ENCODE peak calls at places on chromosomes 1 and 21, in eight cellular contexts. U is spleen; A is fibroblast of lung; N is caudate nucleus; M is activated T-cell treated with anti-CD3 and anti-CD28 coated beads, Interleukin-2, amount 50 U/mL, for 72 hours; X is SW480; Z is colonic mucosa; Y is NCI-H1092 treated with DMSO at 0.1 percent for 48 hours. J is an unnamed sample.

GRCh38 chr1:218284377-218284916 is 646 bp upstream of the RRP15 start:
- DNase-seq in U (peak), A (no peak), N (no peak), M (no peak), X (no peak), Z (no peak), Y (no peak), J (no peak)

GRCh38 chr1:147185442-147185841 is 13.2 kb upstream of the PRKAB2 start:
- DNase-seq in U (no peak), A (no peak), N (no peak), M (no peak), X (no peak), Z (no peak), Y (no peak), J (no peak)

GRCh38 chr1:152104854-152105253 is 10.4 kb downstream of the TCHH start:
- DNase-seq in U (no peak), A (no peak), N (no peak), M (no peak), X (no peak), Z (no peak), Y (no peak), J (no peak)

GRCh38 chr21:42820513-42821465 is 58.5 kb downstream of the WDR4 start:
- DNase-seq in U (peak), A (no peak), N (no peak), M (no peak), X (no peak), Z (peak), Y (peak), J (no peak)

GRCh38 chr1:233587958-233588799 is 25.7 kb upstream of the KCNK1 start:
- DNase-seq in U (no peak), A (no peak), N (no peak), M (no peak), X (no peak), Z (no peak), Y (peak), J (no peak)

GRCh38 chr1:19866758-19867157 is 15.4 kb upstream of the OTUD3 start:
- DNase-seq in U (no peak), A (peak), N (no peak), M (no peak), X (peak), Z (no peak), Y (no peak), J (no peak)

GRCh38 chr1:225449774-225450173 is 21.9 kb upstream of the LBR start:
- DNase-seq in U (no peak), A (no peak), N (no peak), M (no peak), X (no peak), Z (no peak), Y (no peak), J (no peak)

GRCh38 chr1:19045898-19046889 is 89.7 kb upstream of the IFFO2 start:
- DNase-seq in U (peak), A (peak), N (no peak), M (no peak), X (no peak), Z (no peak), Y (no peak), J (no peak)

GRCh38 chr1:47937586-47937985 is 59.6 kb downstream of the TRABD2B start:
- DNase-seq in U (no peak), A (no peak), N (no peak), M (no peak), X (no peak), Z (no peak), Y (no peak), J (no peak)

GRCh38 chr1:78627321-78627720 is 7.1 kb downstream of the IFI44L start:
- DNase-seq in U (no peak), A (peak), N (no peak), M (no peak), X (no peak), Z (no peak), Y (no peak), J (no peak)

GRCh38 chr21:31201548-31201947 is 142.5 kb downstream of the TIAM1 start:
- DNase-seq in U (no peak), A (peak), N (no peak), M (no peak), X (no peak), Z (no peak), Y (no peak), J (peak)

GRCh38 chr1:246246430-246246829 is 260.6 kb downstream of the SMYD3 start:
- DNase-seq in U (no peak), A (no peak), N (no peak), M (no peak), X (no peak), Z (no peak), Y (no peak), J (no peak)

GRCh38 chr1:37429038-37429437 is 45.3 kb upstream of the ZC3H12A start:
- DNase-seq in U (no peak), A (no peak), N (no peak), M (no peak), X (no peak), Z (no peak), Y (no peak), J (no peak)

GRCh38 chr1:112954945-112955677 is 885 bp downstream of the SLC16A1 start:
- DNase-seq in U (peak), A (peak), N (peak), M (peak), X (peak), Z (peak), Y (peak), J (peak)

GRCh38 chr21:43916691-43917514 is 51.9 kb downstream of the AGPAT3 start:
- DNase-seq in U (peak), A (no peak), N (no peak), M (peak), X (no peak), Z (no peak), Y (no peak), J (no peak)

GRCh38 chr1:11643782-11644181 is 10.4 kb downstream of the FBXO2 start:
- DNase-seq in U (no peak), A (no peak), N (no peak), M (no peak), X (no peak), Z (no peak), Y (no peak), J (no peak)

GRCh38 chr1:234848972-234849641 is 239.1 kb upstream of the IRF2BP2 start:
- DNase-seq in U (no peak), A (peak), N (no peak), M (no peak), X (no peak), Z (no peak), Y (no peak), J (no peak)

GRCh38 chr1:172338295-172338735 is 82.2 kb upstream of the C1orf105 start:
- DNase-seq in U (no peak), A (no peak), N (no peak), M (peak), X (no peak), Z (no peak), Y (peak), J (no peak)

GRCh38 chr1:179177182-179177581 is 52.3 kb downstream of the ABL2 start:
- DNase-seq in U (no peak), A (peak), N (no peak), M (no peak), X (no peak), Z (no peak), Y (no peak), J (no peak)

GRCh38 chr1:41362749-41363631 is 1.8 kb downstream of the FOXO6 start:
- DNase-seq in U (peak), A (no peak), N (no peak), M (no peak), X (no peak), Z (no peak), Y (no peak), J (no peak)

GRCh38 chr1:116878804-116879477 is 30.8 kb upstream of the PTGFRN start:
- DNase-seq in U (no peak), A (peak), N (peak), M (peak), X (peak), Z (no peak), Y (peak), J (no peak)

GRCh38 chr1:119773711-119774241 is 5.1 kb upstream of the HMGCS2 start:
- DNase-seq in U (no peak), A (peak), N (no peak), M (no peak), X (peak), Z (peak), Y (no peak), J (no peak)

GRCh38 chr1:244361764-244362473 is 89.8 kb downstream of the ADSS2 start:
- DNase-seq in U (no peak), A (peak), N (no peak), M (no peak), X (peak), Z (no peak), Y (no peak), J (peak)

GRCh38 chr1:118325545-118326225 is 140.7 kb upstream of the SPAG17 start:
- DNase-seq in U (no peak), A (peak), N (no peak), M (no peak), X (no peak), Z (no peak), Y (no peak), J (no peak)

GRCh38 chr1:39737546-39738169 is 1.0 kb upstream of the PPIE start:
- DNase-seq in U (no peak), A (peak), N (no peak), M (peak), X (no peak), Z (no peak), Y (no peak), J (no peak)

GRCh38 chr1:201565024-201565730 is 26.2 kb downstream of the NAV1 start:
- DNase-seq in U (peak), A (no peak), N (peak), M (no peak), X (no peak), Z (no peak), Y (no peak), J (peak)